ENCODE peak calls at places on chromosomes 4 and X, in eight cellular contexts. L is endothelial cell, W is progenitor cell of endocrine pancreas, R is fibroblast of pulmonary artery, G is mammary epithelial cell, T is foreskin fibroblast, H is Peyer's patch, I is left lung. X is an unnamed sample.

GRCh38 chr4:189660737-189661330 is 279.8 kb upstream of the FRG1 start:
- DNase-seq in L (no peak), W (no peak), R (no peak), G (no peak), T (no peak), H (no peak), I (no peak), X (no peak)

GRCh38 chr4:186669735-186670134 is 53.9 kb downstream of the FAT1 start:
- DNase-seq in L (no peak), W (no peak), R (no peak), G (no peak), T (no peak), H (no peak), I (no peak), X (no peak)

GRCh38 chrX:123504630-123505270 is 228.1 kb downstream of the THOC2 start:
- DNase-seq in L (no peak), W (no peak), R (no peak), G (no peak), T (no peak), H (no peak), I (no peak), X (no peak)

GRCh38 chr4:120007171-120007894 is 59.3 kb downstream of the MAD2L1 start:
- DNase-seq in L (no peak), W (no peak), R (peak; percentile 79), G (peak; percentile 68), T (peak; percentile 62), H (no peak), I (no peak), X (no peak)

GRCh38 chr4:108411836-108412235 is 208.5 kb upstream of the RPL34 start:
- DNase-seq in L (no peak), W (no peak), R (no peak), G (no peak), T (no peak), H (no peak), I (no peak), X (no peak)

GRCh38 chr4:55793479-55793878 is 26.1 kb upstream of the EXOC1L start:
- DNase-seq in L (peak; percentile 4), W (no peak), R (no peak), G (no peak), T (no peak), H (no peak), I (no peak), X (no peak)

GRCh38 chr4:113080050-113080449 is 30.6 kb downstream of the ANK2 start:
- DNase-seq in L (no peak), W (no peak), R (peak; percentile 27), G (peak; percentile 16), T (peak; percentile 23), H (no peak), I (no peak), X (no peak)

GRCh38 chr4:7155611-7156071 is 36.7 kb upstream of the SORCS2 start:
- DNase-seq in L (no peak), W (no peak), R (peak; percentile 44), G (peak; percentile 72), T (no peak), H (no peak), I (peak; percentile 31), X (peak; percentile 47)

GRCh38 chr4:23333946-23334878 is 555.6 kb downstream of the PPARGC1A start:
- DNase-seq in L (no peak), W (no peak), R (peak; percentile 96), G (peak; percentile 75), T (peak; percentile 71), H (no peak), I (no peak), X (no peak)

GRCh38 chr4:78827191-78827590 is 51.0 kb downstream of the BMP2K start:
- DNase-seq in L (no peak), W (no peak), R (no peak), G (no peak), T (no peak), H (no peak), I (no peak), X (no peak)

GRCh38 chr4:7806080-7806630 is 133.5 kb downstream of the AFAP1 start:
- DNase-seq in L (no peak), W (no peak), R (peak; percentile 90), G (no peak), T (no peak), H (no peak), I (peak; percentile 75), X (no peak)

GRCh38 chrX:42290608-42291007 is 367.3 kb upstream of the CASK start:
- DNase-seq in L (peak; percentile 2), W (no peak), R (peak; percentile 4), G (no peak), T (no peak), H (no peak), I (no peak), X (no peak)

GRCh38 chrX:44382871-44383270 is 39.4 kb upstream of the EFHC2 start:
- DNase-seq in L (no peak), W (no peak), R (no peak), G (no peak), T (peak; percentile 7), H (no peak), I (no peak), X (no peak)

GRCh38 chr4:39044947-39045734 is 12.9 kb upstream of the TMEM156 start:
- DNase-seq in L (peak; percentile 55), W (no peak), R (peak; percentile 33), G (peak; percentile 18), T (no peak), H (peak; percentile 43), I (peak; percentile 48), X (no peak)

GRCh38 chr4:72568959-72569718 is at the start of gene ADAMTS3:
- DNase-seq in L (peak; percentile 71), W (peak; percentile 53), R (peak; percentile 67), G (peak; percentile 49), T (peak; percentile 28), H (no peak), I (peak; percentile 72), X (peak; percentile 48)

GRCh38 chr4:52718123-52718522 is 33.1 kb downstream of the ERVMER34-1 start:
- DNase-seq in L (no peak), W (no peak), R (peak; percentile 12), G (peak; percentile 32), T (no peak), H (no peak), I (no peak), X (no peak)

GRCh38 chr4:149296503-149296902 is 519.1 kb downstream of the IQCM start:
- DNase-seq in L (no peak), W (no peak), R (peak; percentile 4), G (no peak), T (no peak), H (no peak), I (no peak), X (no peak)

GRCh38 chr4:149630079-149630478 is 185.6 kb downstream of the IQCM start:
- DNase-seq in L (no peak), W (no peak), R (peak; percentile 3), G (no peak), T (no peak), H (no peak), I (no peak), X (no peak)

GRCh38 chr4:112036881-112037280 is 108.4 kb upstream of the FAM241A start:
- DNase-seq in L (no peak), W (no peak), R (no peak), G (no peak), T (no peak), H (no peak), I (no peak), X (no peak)

GRCh38 chrX:42246814-42247213 is 323.5 kb upstream of the CASK start:
- DNase-seq in L (no peak), W (no peak), R (peak; percentile 71), G (peak; percentile 27), T (no peak), H (no peak), I (peak; percentile 43), X (no peak)

GRCh38 chrX:47797084-47797483 is 39.6 kb upstream of the ZNF81 start:
- DNase-seq in L (no peak), W (no peak), R (no peak), G (no peak), T (no peak), H (no peak), I (no peak), X (no peak)

GRCh38 chrX:37690123-37690522 is 4.5 kb downstream of the XK start:
- DNase-seq in L (no peak), W (no peak), R (no peak), G (no peak), T (no peak), H (no peak), I (no peak), X (no peak)

GRCh38 chr4:158496030-158496741 is 25.5 kb upstream of the RXFP1 start:
- DNase-seq in L (peak; percentile 77), W (peak; percentile 26), R (peak; percentile 28), G (no peak), T (no peak), H (no peak), I (peak; percentile 33), X (no peak)

GRCh38 chrX:150365051-150365952 is 2.2 kb downstream of the MAMLD1 start:
- DNase-seq in L (peak; percentile 80), W (peak; percentile 63), R (peak; percentile 61), G (peak; percentile 42), T (peak; percentile 46), H (no peak), I (peak; percentile 73), X (no peak)
- TF ChIP-seq CTCF in L (peak; percentile 68), W (peak; percentile 72), R (peak; percentile 15), G (peak; percentile 26), T (peak; percentile 46), H (peak; percentile 41), I (peak; percentile 30), X (peak; percentile 43)

GRCh38 chr4:145130788-145131398 is 32.8 kb downstream of the ABCE1 start:
- DNase-seq in L (no peak), W (no peak), R (peak; percentile 70), G (peak; percentile 43), T (peak; percentile 75), H (no peak), I (no peak), X (no peak)

GRCh38 chr4:145130130-145130529 is 32.0 kb downstream of the ABCE1 start:
- DNase-seq in L (no peak), W (no peak), R (no peak), G (no peak), T (no peak), H (no peak), I (no peak), X (no peak)

GRCh38 chr4:145125396-145125795 is 27.3 kb downstream of the ABCE1 start:
- DNase-seq in L (no peak), W (no peak), R (no peak), G (no peak), T (no peak), H (no peak), I (no peak), X (no peak)
- TF ChIP-seq CTCF in L (no peak), W (no peak), R (no peak), G (no peak), T (no peak), H (no peak), I (no peak), X (no peak)

GRCh38 chr4:122015203-122015602 is 63.3 kb upstream of the TRPC3 start:
- DNase-seq in L (no peak), W (no peak), R (no peak), G (no peak), T (no peak), H (no peak), I (no peak), X (no peak)
- TF ChIP-seq CTCF in L (no peak), W (no peak), R (no peak), G (no peak), T (no peak), H (no peak), I (no peak), X (no peak)

DNA sequence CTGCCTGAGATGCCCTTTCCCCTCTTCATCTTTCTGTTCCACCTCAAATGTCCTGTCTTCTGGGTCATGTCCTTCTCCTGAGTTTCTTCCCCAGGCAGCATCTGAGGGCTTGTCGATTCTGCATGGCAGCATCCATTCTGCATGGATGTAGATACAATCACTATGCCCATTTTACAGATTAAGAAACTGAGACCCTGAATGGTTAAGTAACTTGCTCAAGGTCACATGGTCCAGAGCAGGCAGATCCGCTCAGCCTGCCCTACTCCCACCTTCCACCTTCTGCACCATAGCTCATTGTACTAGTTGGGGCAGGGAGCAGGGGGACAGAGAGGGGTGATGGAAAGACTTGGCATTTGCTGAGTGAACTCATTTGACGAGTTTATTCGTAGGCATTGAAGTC is 32.0 kb downstream of the ZNF185 start:
- DNase-seq in L (no peak), W (no peak), R (no peak), G (no peak), T (no peak), H (no peak), I (peak; percentile 7), X (peak; percentile 2)
- TF ChIP-seq CTCF in L (no peak), W (no peak), R (no peak), G (no peak), T (no peak), H (no peak), I (no peak), X (no peak)

X was measured in RWPE2.